ENCODE peak calls at places on chromosomes 6 and 20, in seven cellular contexts. X, R, D, O, I, C and M are unnamed samples.

GRCh38 chr20:22511943-22512910 is 72.1 kb downstream of the FOXA2 start:
- DNase-seq in O (no peak), D (no peak), C (no peak), R (no peak), X (no peak), I (no peak), M (no peak)

GRCh38 chr6:31797607-31798006 is 2.1 kb upstream of the VARS1 start:
- DNase-seq in D (no peak), C (no peak), O (no peak), I (no peak), X (no peak), R (no peak), M (no peak)

GRCh38 chr6:12163149-12163548 is 127.0 kb upstream of the EDN1 start:
- DNase-seq in X (peak), I (no peak), R (no peak), C (no peak), D (no peak), O (no peak), M (no peak)

GRCh38 chr6:44487611-44488010 is 100.1 kb downstream of the CDC5L start:
- DNase-seq in D (no peak), R (no peak), O (no peak), X (no peak), I (no peak), C (no peak), M (no peak)

GRCh38 chr6:134750669-134751068 is 199.2 kb downstream of the ALDH8A1 start:
- DNase-seq in X (no peak), C (peak), I (no peak), O (no peak), R (no peak), D (no peak), M (no peak)

GRCh38 chr20:24185801-24186200 is 197.2 kb upstream of the GGTLC1 start:
- DNase-seq in X (no peak), R (no peak), D (no peak), I (no peak), C (no peak), O (no peak), M (no peak)

GRCh38 chr6:164130151-164130550 is 715.6 kb downstream of the QKI start:
- DNase-seq in X (no peak), R (peak), D (no peak), I (no peak), O (no peak), C (no peak), M (no peak)

GRCh38 chr6:131061041-131061770 is 1.8 kb downstream of the EPB41L2 start:
- DNase-seq in C (no peak), D (no peak), I (no peak), R (no peak), X (no peak), O (no peak), M (no peak)

GRCh38 chr6:150152891-150153876 is 10.3 kb downstream of the PPP1R14C start:
- DNase-seq in I (no peak), R (no peak), C (no peak), O (no peak), D (no peak), X (no peak), M (no peak)

GRCh38 chr20:25136643-25137559 is 55.0 kb upstream of the VSX1 start:
- DNase-seq in I (no peak), O (no peak), R (peak), C (peak), D (peak), X (no peak), M (no peak)

GRCh38 chr20:12928755-12929401 is 79.9 kb upstream of the SPTLC3 start:
- DNase-seq in C (peak), R (no peak), X (no peak), D (no peak), O (no peak), I (no peak), M (no peak)

GRCh38 chr20:33444797-33445560 is 1.4 kb upstream of the SNTA1 start:
- DNase-seq in R (no peak), X (peak), D (no peak), I (no peak), O (peak), C (no peak), M (no peak)

GRCh38 chr6:42042108-42042507 is 8.2 kb upstream of the TAF8 start:
- DNase-seq in X (no peak), O (no peak), D (no peak), C (no peak), R (no peak), I (no peak), M (no peak)

GRCh38 chr6:31293343-31293742 is 21.5 kb upstream of the HLA-C start:
- DNase-seq in R (no peak), O (no peak), D (no peak), X (no peak), C (no peak), I (no peak), M (no peak)

GRCh38 chr20:50695144-50695872 is 4.0 kb upstream of the RIPOR3 start:
- DNase-seq in I (no peak), X (no peak), C (no peak), D (no peak), O (no peak), R (no peak), M (no peak)

GRCh38 chr6:128275681-128276080 is 244.7 kb downstream of the PTPRK start:
- DNase-seq in I (no peak), D (no peak), C (no peak), R (no peak), X (no peak), O (no peak), M (no peak)

GRCh38 chr6:31581511-31582229 is 554 bp downstream of the LTB start:
- DNase-seq in O (no peak), X (no peak), D (no peak), R (no peak), I (no peak), C (no peak), M (no peak)

GRCh38 chr6:31769684-31770371 is 7.3 kb downstream of the VWA7 start:
- DNase-seq in R (peak), D (no peak), I (peak), O (peak), C (no peak), X (peak), M (no peak)

GRCh38 chr6:40276176-40276575 is 311.0 kb downstream of the LRFN2 start:
- DNase-seq in D (no peak), C (no peak), O (no peak), X (no peak), R (no peak), I (no peak), M (no peak)

GRCh38 chr6:159529820-159530405 is 163.1 kb downstream of the SOD2 start:
- DNase-seq in D (no peak), I (no peak), R (no peak), C (no peak), X (no peak), O (no peak), M (no peak)

GRCh38 chr6:52697903-52698302 is 27.0 kb downstream of the TMEM14A start:
- DNase-seq in R (no peak), O (no peak), C (no peak), X (no peak), D (no peak), I (no peak), M (no peak)

GRCh38 chr6:110232456-110232855 is 52.2 kb downstream of the CDC40 start:
- DNase-seq in O (no peak), D (no peak), C (no peak), X (no peak), R (no peak), I (no peak), M (no peak)

GRCh38 chr6:114272582-114272981 is 70.2 kb downstream of the HS3ST5 start:
- DNase-seq in X (no peak), C (no peak), O (no peak), R (no peak), D (no peak), I (no peak), M (no peak)

GRCh38 chr6:35026434-35027222 is 114.5 kb downstream of the TCP11 start:
- DNase-seq in D (no peak), O (no peak), C (no peak), R (no peak), X (no peak), I (no peak), M (no peak)

GRCh38 chr6:704037-704436 is 11.1 kb upstream of the EXOC2 start:
- DNase-seq in I (no peak), C (no peak), X (no peak), R (no peak), D (no peak), O (no peak), M (no peak)

GRCh38 chr6:14706378-14706929 is 539.4 kb upstream of the JARID2 start:
- DNase-seq in I (no peak), C (peak), O (no peak), X (peak), R (peak), D (peak), M (no peak)

GRCh38 chr20:21100590-21101452 is 5.3 kb downstream of the LINC00237 start:
- DNase-seq in C (peak), O (peak), R (no peak), D (no peak), I (no peak), X (peak), M (no peak)

GRCh38 chr6:56051199-56051598 is 175.8 kb upstream of the BMP5 start:
- DNase-seq in C (no peak), R (no peak), I (no peak), O (no peak), X (no peak), D (no peak), M (no peak)

GRCh38 chr6:135853227-135853626 is 1.7 kb downstream of the PDE7B start:
- DNase-seq in X (no peak), C (no peak), O (no peak), D (no peak), R (no peak), I (no peak), M (no peak)

GRCh38 chr6:45920819-45921511 is 94.7 kb downstream of the CLIC5 start:
- DNase-seq in R (no peak), C (no peak), X (peak), I (no peak), D (no peak), O (no peak), M (no peak)

GRCh38 chr20:37911838-37912273 is 8.9 kb downstream of the VSTM2L start:
- DNase-seq in O (no peak), R (peak), D (no peak), X (no peak), I (no peak), C (peak), M (no peak)

GRCh38 chr20:14055127-14055742 is 59.9 kb downstream of the MACROD2 start:
- DNase-seq in R (no peak), I (no peak), X (peak), D (peak), O (no peak), C (peak), M (peak)

GRCh38 chr20:36885355-36885754 is 9.4 kb downstream of the TLDC2 start:
- DNase-seq in C (no peak), I (no peak), R (no peak), D (no peak), X (no peak), O (no peak), M (no peak)

GRCh38 chr6:6998194-6998569 is 109.6 kb upstream of the RREB1 start:
- DNase-seq in C (peak), R (no peak), D (no peak), X (no peak), O (no peak), I (no peak), M (no peak)

GRCh38 chr6:127146935-127147334 is 28.5 kb downstream of the RSPO3 start:
- DNase-seq in X (no peak), O (no peak), C (no peak), R (no peak), D (peak), I (no peak), M (no peak)